ENCODE peak calls at places on chromosomes 7 and 10, in five cellular contexts. One of them, this sample, is unnamed.

GRCh38 chr7:22468609-22469008 is 31.4 kb downstream of the STEAP1B start:
- DNase-seq in upper lobe of right lung: no peak
- DNase-seq in cardiac muscle cell: no peak
- DNase-seq in A549: no peak
- DNase-seq in neural progenitor cell: no peak
- DNase-seq in this sample: no peak

GRCh38 chr7:99623091-99623693 is 6.4 kb downstream of the ZSCAN25 start:
- DNase-seq in upper lobe of right lung: no peak
- DNase-seq in cardiac muscle cell: no peak
- DNase-seq in A549: no peak
- DNase-seq in neural progenitor cell: no peak
- DNase-seq in this sample: no peak

GRCh38 chr7:151856516-151856915 is 20.4 kb downstream of the PRKAG2 start:
- DNase-seq in upper lobe of right lung: no peak
- DNase-seq in cardiac muscle cell: no peak
- DNase-seq in A549: no peak
- DNase-seq in neural progenitor cell: no peak
- DNase-seq in this sample: no peak

GRCh38 chr7:119270045-119270464 is 1002.9 kb upstream of the KCND2 start:
- DNase-seq in upper lobe of right lung: peak; percentile 59
- DNase-seq in cardiac muscle cell: peak; percentile 84
- DNase-seq in A549: peak; percentile 71
- DNase-seq in neural progenitor cell: peak; percentile 89
- DNase-seq in this sample: peak; percentile 47

GRCh38 chr7:4738711-4739527 is 36.5 kb upstream of the AP5Z1 start:
- DNase-seq in upper lobe of right lung: no peak
- DNase-seq in cardiac muscle cell: peak; percentile 54
- DNase-seq in A549: peak; percentile 98
- DNase-seq in neural progenitor cell: peak; percentile 81
- DNase-seq in this sample: peak; percentile 80

GRCh38 chr10:60162631-60163030 is 227.0 kb downstream of the ANK3 start:
- DNase-seq in upper lobe of right lung: no peak
- DNase-seq in cardiac muscle cell: no peak
- DNase-seq in A549: no peak
- DNase-seq in neural progenitor cell: no peak
- DNase-seq in this sample: no peak

GRCh38 chr10:132687893-132688579 is 97.9 kb downstream of the NKX6-2 start:
- DNase-seq in upper lobe of right lung: peak; percentile 47
- DNase-seq in cardiac muscle cell: no peak
- DNase-seq in A549: no peak
- DNase-seq in neural progenitor cell: no peak
- DNase-seq in this sample: no peak

GRCh38 chr7:38830826-38831225 is 78.2 kb downstream of the VPS41 start:
- DNase-seq in upper lobe of right lung: no peak
- DNase-seq in cardiac muscle cell: no peak
- DNase-seq in A549: no peak
- DNase-seq in neural progenitor cell: no peak
- DNase-seq in this sample: no peak

GRCh38 chr7:91243591-91244368 is 20.5 kb upstream of the FZD1 start:
- DNase-seq in upper lobe of right lung: no peak
- DNase-seq in cardiac muscle cell: no peak
- DNase-seq in A549: no peak
- DNase-seq in neural progenitor cell: no peak
- DNase-seq in this sample: no peak

GRCh38 chr7:81857385-81857784 is 87.5 kb upstream of the HGF start:
- DNase-seq in upper lobe of right lung: no peak
- DNase-seq in cardiac muscle cell: no peak
- DNase-seq in A549: peak; percentile 3
- DNase-seq in neural progenitor cell: no peak
- DNase-seq in this sample: no peak

GRCh38 chr10:123306290-123306689 is 152.1 kb downstream of the BUB3 start:
- DNase-seq in upper lobe of right lung: no peak
- DNase-seq in cardiac muscle cell: no peak
- DNase-seq in A549: no peak
- DNase-seq in neural progenitor cell: no peak
- DNase-seq in this sample: no peak

GRCh38 chr10:88892223-88892967 is 12.3 kb downstream of the STAMBPL1 start:
- DNase-seq in upper lobe of right lung: no peak
- DNase-seq in cardiac muscle cell: no peak
- DNase-seq in A549: no peak
- DNase-seq in neural progenitor cell: no peak
- DNase-seq in this sample: no peak

GRCh38 chr10:131660427-131660826 is 240.4 kb upstream of the PPP2R2D start:
- DNase-seq in upper lobe of right lung: peak; percentile 41
- DNase-seq in cardiac muscle cell: no peak
- DNase-seq in A549: no peak
- DNase-seq in neural progenitor cell: no peak
- DNase-seq in this sample: no peak

GRCh38 chr7:124618871-124619270 is 146.7 kb downstream of the GPR37 start:
- DNase-seq in upper lobe of right lung: no peak
- DNase-seq in cardiac muscle cell: no peak
- DNase-seq in A549: no peak
- DNase-seq in neural progenitor cell: no peak
- DNase-seq in this sample: no peak

GRCh38 chr10:44980309-44981171 is 1.9 kb upstream of the DEPP1 start:
- DNase-seq in upper lobe of right lung: no peak
- DNase-seq in cardiac muscle cell: no peak
- DNase-seq in A549: no peak
- DNase-seq in neural progenitor cell: no peak
- DNase-seq in this sample: no peak

GRCh38 chr7:94050046-94050445 is 45.9 kb upstream of the BET1 start:
- DNase-seq in upper lobe of right lung: no peak
- DNase-seq in cardiac muscle cell: no peak
- DNase-seq in A549: no peak
- DNase-seq in neural progenitor cell: no peak
- DNase-seq in this sample: no peak

GRCh38 chr7:158141221-158141582 is 446.4 kb downstream of the PTPRN2 start:
- DNase-seq in upper lobe of right lung: no peak
- DNase-seq in cardiac muscle cell: no peak
- DNase-seq in A549: no peak
- DNase-seq in neural progenitor cell: no peak
- DNase-seq in this sample: no peak

GRCh38 chr10:62492012-62492869 is 118.1 kb downstream of the ZNF365 start:
- DNase-seq in upper lobe of right lung: no peak
- DNase-seq in cardiac muscle cell: peak; percentile 23
- DNase-seq in A549: peak; percentile 57
- DNase-seq in neural progenitor cell: peak; percentile 41
- DNase-seq in this sample: no peak

GRCh38 chr7:105127179-105127578 is 113.2 kb downstream of the KMT2E start:
- DNase-seq in upper lobe of right lung: no peak
- DNase-seq in cardiac muscle cell: no peak
- DNase-seq in A549: no peak
- DNase-seq in neural progenitor cell: no peak
- DNase-seq in this sample: no peak

GRCh38 chr10:13912111-13912510 is 325.3 kb downstream of the PRPF18 start:
- DNase-seq in upper lobe of right lung: no peak
- DNase-seq in cardiac muscle cell: no peak
- DNase-seq in A549: no peak
- DNase-seq in neural progenitor cell: no peak
- DNase-seq in this sample: no peak

GRCh38 chr10:75355706-75356105 is 45.9 kb downstream of the ZNF503 start:
- DNase-seq in upper lobe of right lung: no peak
- DNase-seq in cardiac muscle cell: no peak
- DNase-seq in A549: no peak
- DNase-seq in neural progenitor cell: no peak
- DNase-seq in this sample: no peak

GRCh38 chr7:30159698-30160143 is 24.9 kb downstream of the MTURN start:
- DNase-seq in upper lobe of right lung: peak; percentile 79
- DNase-seq in cardiac muscle cell: peak; percentile 46
- DNase-seq in A549: peak; percentile 31
- DNase-seq in neural progenitor cell: no peak
- DNase-seq in this sample: peak; percentile 28

GRCh38 chr10:24350111-24350921 is 141.4 kb downstream of the KIAA1217 start:
- DNase-seq in upper lobe of right lung: no peak
- DNase-seq in cardiac muscle cell: no peak
- DNase-seq in A549: no peak
- DNase-seq in neural progenitor cell: no peak
- DNase-seq in this sample: no peak

GRCh38 chr7:50369408-50370026 is 65.0 kb downstream of the IKZF1 start:
- DNase-seq in upper lobe of right lung: no peak
- DNase-seq in cardiac muscle cell: peak; percentile 43
- DNase-seq in A549: peak; percentile 59
- DNase-seq in neural progenitor cell: peak; percentile 76
- DNase-seq in this sample: no peak

GRCh38 chr10:73509695-73510094 is 13.9 kb upstream of the PPP3CB start:
- DNase-seq in upper lobe of right lung: no peak
- DNase-seq in cardiac muscle cell: no peak
- DNase-seq in A549: no peak
- DNase-seq in neural progenitor cell: no peak
- DNase-seq in this sample: no peak

GRCh38 chr10:24518981-24519597 is 204.6 kb downstream of the ARHGAP21 start:
- DNase-seq in upper lobe of right lung: no peak
- DNase-seq in cardiac muscle cell: peak; percentile 84
- DNase-seq in A549: peak; percentile 57
- DNase-seq in neural progenitor cell: peak; percentile 85
- DNase-seq in this sample: peak; percentile 67

GRCh38 chr7:74483402-74484336 is 30.0 kb downstream of the GTF2IRD1 start:
- DNase-seq in upper lobe of right lung: no peak
- DNase-seq in cardiac muscle cell: no peak
- DNase-seq in A549: peak; percentile 48
- DNase-seq in neural progenitor cell: no peak
- DNase-seq in this sample: no peak

GRCh38 chr10:29238531-29239080 is 50.3 kb upstream of the LYZL1 start:
- DNase-seq in upper lobe of right lung: no peak
- DNase-seq in cardiac muscle cell: no peak
- DNase-seq in A549: no peak
- DNase-seq in neural progenitor cell: no peak
- DNase-seq in this sample: no peak

GRCh38 chr7:100621554-100621953 is 9.2 kb downstream of the MOSPD3 start:
- DNase-seq in upper lobe of right lung: no peak
- DNase-seq in cardiac muscle cell: no peak
- DNase-seq in A549: no peak
- DNase-seq in neural progenitor cell: no peak
- DNase-seq in this sample: no peak

GRCh38 chr7:136139392-136139791 is 162.2 kb upstream of the MTPN start:
- DNase-seq in upper lobe of right lung: no peak
- DNase-seq in cardiac muscle cell: no peak
- DNase-seq in A549: no peak
- DNase-seq in neural progenitor cell: no peak
- DNase-seq in this sample: no peak

GRCh38 chr7:129713544-129713943 is 102.0 kb downstream of the NRF1 start:
- DNase-seq in upper lobe of right lung: no peak
- DNase-seq in cardiac muscle cell: peak; percentile 28
- DNase-seq in A549: no peak
- DNase-seq in neural progenitor cell: no peak
- DNase-seq in this sample: peak; percentile 46

GRCh38 chr7:14432936-14433335 is 443.5 kb upstream of the ETV1 start:
- DNase-seq in upper lobe of right lung: no peak
- DNase-seq in cardiac muscle cell: no peak
- DNase-seq in A549: no peak
- DNase-seq in neural progenitor cell: peak; percentile 92
- DNase-seq in this sample: no peak

DNA sequence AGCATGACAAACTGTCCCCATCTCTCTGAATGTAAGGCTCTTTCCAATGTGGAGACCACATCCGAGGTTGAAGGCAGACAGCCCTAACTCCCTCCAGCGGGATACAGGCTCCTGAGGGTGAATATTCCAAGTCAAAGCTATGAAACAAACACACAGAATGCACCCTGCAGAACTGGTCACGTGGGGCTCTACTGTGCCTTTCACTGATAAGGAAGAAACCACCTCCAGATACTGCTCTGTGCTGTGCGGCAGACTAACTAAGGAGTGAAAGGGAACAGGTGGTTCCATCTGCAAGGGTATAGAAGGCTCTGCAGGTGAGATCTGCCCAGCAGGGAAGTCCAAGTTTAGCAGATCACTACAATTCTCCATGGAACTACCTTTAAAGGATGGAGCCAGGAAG is 534.4 kb downstream of the KCNMA1 start:
- DNase-seq in upper lobe of right lung: no peak
- DNase-seq in cardiac muscle cell: no peak
- DNase-seq in A549: no peak
- DNase-seq in neural progenitor cell: no peak
- DNase-seq in this sample: no peak
- H3K4me1 ChIP-seq in upper lobe of right lung: peaks cover 19% of the 10 kb centered on the region
- H3K4me1 ChIP-seq in cardiac muscle cell: no peaks in the 10 kb centered on the region
- H3K4me1 ChIP-seq in A549: no peaks in the 10 kb centered on the region
- H3K4me1 ChIP-seq in neural progenitor cell: no peaks in the 10 kb centered on the region
- H3K4me1 ChIP-seq in this sample: peaks cover 20% of the 10 kb centered on the region

DNA sequence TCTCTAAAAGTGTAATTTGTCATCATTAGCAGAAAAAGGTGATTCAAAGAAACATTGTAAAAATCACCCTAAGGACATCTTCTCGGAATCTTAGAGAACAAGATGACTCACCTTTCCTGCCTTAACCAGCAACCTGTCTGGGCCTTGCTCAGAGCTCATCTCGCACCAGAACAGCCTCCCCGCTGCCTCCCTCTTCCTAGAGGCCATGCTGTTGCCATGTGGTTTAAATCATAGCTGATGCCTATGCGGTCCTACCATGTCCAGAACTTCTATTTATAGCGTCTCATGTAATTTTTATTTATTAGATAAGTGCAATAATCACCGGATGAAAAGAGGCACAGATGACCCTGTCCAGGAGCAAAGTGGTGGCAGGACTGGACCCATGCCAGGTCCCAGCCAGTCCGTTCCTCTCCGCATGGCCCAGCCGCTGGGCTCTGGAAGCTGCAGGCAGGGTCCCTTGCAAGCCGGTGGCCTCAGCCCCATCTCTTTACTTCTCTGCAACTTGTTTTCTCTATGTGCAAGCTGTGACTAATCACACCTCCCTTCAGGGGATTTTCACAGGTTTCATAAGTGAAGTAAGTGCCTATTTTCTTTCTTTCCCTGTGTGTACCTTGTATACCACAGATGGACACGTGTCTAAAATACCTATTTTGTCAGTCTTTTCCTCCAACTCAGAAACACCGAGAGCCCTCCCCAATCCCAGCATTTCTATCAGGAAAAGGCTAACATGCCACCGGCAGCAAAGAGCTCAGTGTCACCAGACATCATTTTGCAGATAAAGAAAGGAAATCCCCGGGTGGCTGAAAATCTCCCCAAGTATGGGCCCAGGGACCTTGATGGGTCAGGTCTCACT is 27.1 kb downstream of the KLF6 start:
- DNase-seq in upper lobe of right lung: no peak
- DNase-seq in cardiac muscle cell: no peak
- DNase-seq in A549: no peak
- DNase-seq in neural progenitor cell: no peak
- DNase-seq in this sample: peak; percentile 88
- H3K4me3 ChIP-seq in upper lobe of right lung: no peak overlapping the region
- H3K4me3 ChIP-seq in cardiac muscle cell: no peak overlapping the region
- H3K4me3 ChIP-seq in A549: no peak overlapping the region
- H3K4me3 ChIP-seq in neural progenitor cell: no peak overlapping the region
- H3K4me3 ChIP-seq in this sample: no peak overlapping the region

GRCh38 chr10:80861882-80862281 is 324.2 kb downstream of the SH2D4B start:
- DNase-seq in upper lobe of right lung: no peak
- DNase-seq in cardiac muscle cell: no peak
- DNase-seq in A549: no peak
- DNase-seq in neural progenitor cell: no peak
- DNase-seq in this sample: no peak
- TF ChIP-seq CTCF in upper lobe of right lung: no peak
- TF ChIP-seq CTCF in cardiac muscle cell: no peak
- TF ChIP-seq CTCF in A549: no peak
- TF ChIP-seq CTCF in neural progenitor cell: no peak
- TF ChIP-seq CTCF in this sample: no peak

DNA sequence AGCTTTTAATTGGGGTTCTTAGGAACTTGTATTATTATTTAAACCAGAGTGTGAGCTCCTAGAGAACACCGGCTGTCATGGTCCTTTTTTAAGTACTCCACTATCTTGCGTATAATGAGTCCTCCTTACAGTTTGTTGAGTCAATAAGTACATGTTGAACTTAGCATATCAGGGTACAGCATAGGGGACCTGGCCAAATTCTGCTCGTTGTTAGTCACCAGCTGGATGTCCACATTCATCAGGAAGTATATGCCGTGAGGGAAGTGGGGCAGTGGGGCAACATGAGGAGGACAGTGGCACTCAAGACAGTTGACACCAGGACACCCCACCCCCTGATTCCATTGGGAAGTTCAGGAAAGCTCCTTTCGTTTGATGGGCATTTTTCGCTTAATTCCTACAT is 16.6 kb downstream of the RPP30 start:
- DNase-seq in upper lobe of right lung: no peak
- DNase-seq in cardiac muscle cell: no peak
- DNase-seq in A549: no peak
- DNase-seq in neural progenitor cell: no peak
- DNase-seq in this sample: no peak
- H3K4me1 ChIP-seq in upper lobe of right lung: no peaks in the 10 kb centered on the region
- H3K4me1 ChIP-seq in cardiac muscle cell: no peaks in the 10 kb centered on the region
- H3K4me1 ChIP-seq in A549: peaks cover 4% of the 10 kb centered on the region
- H3K4me1 ChIP-seq in neural progenitor cell: no peaks in the 10 kb centered on the region
- H3K4me1 ChIP-seq in this sample: no peaks in the 10 kb centered on the region

This sample was measured in BE2C.